ENCODE peak calls at places on chromosome 6, in four cellular contexts. N is psoas muscle; K is tibial nerve; D is CD4-positive, CD25-positive, alpha-beta regulatory T cell. Y is an unnamed sample. For H3K4me1 and H3K36me3, the result is how much of the 10 kb centered on the place peaks cover.

GRCh38 chr6:85537055-85537494 is 56.6 kb downstream of the SNX14 start:
- DNase-seq in N (no peak), D (peak), K (no peak), Y (no peak)

GRCh38 chr6:104885518-104886043 is 25.9 kb upstream of the HACE1 start:
- DNase-seq in N (no peak), K (no peak), D (no peak), Y (no peak)

GRCh38 chr6:39934060-39934757 is at the start of gene MOCS1:
- DNase-seq in K (peak), N (peak), D (peak), Y (peak)

GRCh38 chr6:156906451-156906850 is 129.3 kb downstream of the ARID1B start:
- DNase-seq in K (no peak), N (no peak), D (no peak), Y (no peak)

GRCh38 chr6:52491203-52492069 is 71.3 kb downstream of the EFHC1 start:
- DNase-seq in K (no peak), N (peak), D (no peak), Y (no peak)

GRCh38 chr6:44507014-44507413 is 119.5 kb downstream of the CDC5L start:
- DNase-seq in K (no peak), D (no peak), N (no peak), Y (no peak)

GRCh38 chr6:116073765-116074450 is 13.2 kb upstream of the FRK start:
- DNase-seq in N (no peak), K (no peak), D (no peak), Y (no peak)

GRCh38 chr6:62763125-62763524 is 448.1 kb upstream of the FKBP1C start:
- DNase-seq in K (no peak), N (no peak), D (no peak), Y (no peak)

GRCh38 chr6:27867051-27867940 is 44.9 kb downstream of the OR2B2 start:
- DNase-seq in D (peak), K (peak), N (peak), Y (peak)

GRCh38 chr6:91788501-91788900 is 1201.6 kb upstream of the MAP3K7 start:
- DNase-seq in N (no peak), D (no peak), K (no peak), Y (no peak)

GRCh38 chr6:1131285-1132079 is 180.4 kb upstream of the FOXQ1 start:
- DNase-seq in N (no peak), K (no peak), D (no peak), Y (no peak)
- H3K4me1 ChIP-seq in N (under half), K (under half), D (under half), Y (under half)

GRCh38 chr6:79672631-79673065 is 41.5 kb downstream of the SH3BGRL2 start:
- DNase-seq in D (peak), K (no peak), N (no peak), Y (no peak)
- H3K36me3 ChIP-seq in D (under half), K (under half), N (under half), Y (under half)

GRCh38 chr6:13228264-13229204 is 99.8 kb downstream of the TBC1D7 start:
- DNase-seq in K (no peak), D (no peak), N (no peak), Y (no peak)
- H3K27ac ChIP-seq in K (no peak), D (no peak), N (no peak), Y (no peak)

DNA sequence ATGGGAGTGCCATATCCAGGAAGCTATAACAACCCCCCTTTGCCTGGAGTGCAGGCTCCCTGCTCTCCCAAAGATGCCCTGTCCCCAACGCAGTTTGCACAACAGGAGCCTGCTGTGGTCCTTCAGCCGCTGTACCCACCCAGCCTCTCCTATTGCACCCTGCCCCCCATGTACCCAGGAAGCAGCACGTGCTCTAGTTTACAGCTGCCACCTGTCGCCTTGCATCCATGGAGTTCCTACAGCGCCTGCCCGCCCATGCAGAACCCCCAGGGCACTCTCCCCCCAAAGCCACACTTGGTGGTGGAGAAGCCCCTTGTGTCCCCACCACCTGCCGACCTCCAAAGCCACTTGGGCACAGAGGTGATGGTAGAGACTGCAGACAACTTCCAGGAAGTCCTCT is 56.7 kb upstream of the TMEM181 start:
- DNase-seq in N (no peak), K (no peak), D (no peak), Y (no peak)
- H3K4me1 ChIP-seq in N (under half), K (under half), D (under half), Y (under half)

DNA sequence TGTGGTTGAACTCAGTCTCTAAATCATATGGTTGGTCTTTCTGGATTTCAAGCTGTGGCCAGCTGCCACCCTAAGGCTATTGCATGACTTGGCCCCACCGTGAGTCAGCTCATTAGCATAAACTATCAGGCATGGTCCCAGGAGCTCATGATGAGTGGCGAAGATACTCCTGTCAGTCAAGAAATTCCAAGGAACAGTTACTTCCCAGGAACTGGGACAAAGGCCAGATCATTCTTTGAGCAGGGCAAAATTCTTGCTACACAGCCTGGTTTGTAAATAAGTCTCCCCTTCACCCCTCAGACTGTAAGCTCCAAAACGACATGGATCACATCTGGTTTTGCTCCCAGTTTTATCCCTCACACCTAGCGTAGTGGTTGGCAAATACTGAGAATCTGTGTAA is 33.0 kb upstream of the KIAA1586 start:
- DNase-seq in K (no peak), N (no peak), D (no peak), Y (no peak)
- H3K36me3 ChIP-seq in K (under half), N (under half), D (under half), Y (under half)

GRCh38 chr6:20455175-20456075 is 53.7 kb downstream of the E2F3 start:
- DNase-seq in K (no peak), N (no peak), D (no peak), Y (no peak)
- H3K27ac ChIP-seq in K (no peak), N (no peak), D (no peak), Y (no peak)

DNA sequence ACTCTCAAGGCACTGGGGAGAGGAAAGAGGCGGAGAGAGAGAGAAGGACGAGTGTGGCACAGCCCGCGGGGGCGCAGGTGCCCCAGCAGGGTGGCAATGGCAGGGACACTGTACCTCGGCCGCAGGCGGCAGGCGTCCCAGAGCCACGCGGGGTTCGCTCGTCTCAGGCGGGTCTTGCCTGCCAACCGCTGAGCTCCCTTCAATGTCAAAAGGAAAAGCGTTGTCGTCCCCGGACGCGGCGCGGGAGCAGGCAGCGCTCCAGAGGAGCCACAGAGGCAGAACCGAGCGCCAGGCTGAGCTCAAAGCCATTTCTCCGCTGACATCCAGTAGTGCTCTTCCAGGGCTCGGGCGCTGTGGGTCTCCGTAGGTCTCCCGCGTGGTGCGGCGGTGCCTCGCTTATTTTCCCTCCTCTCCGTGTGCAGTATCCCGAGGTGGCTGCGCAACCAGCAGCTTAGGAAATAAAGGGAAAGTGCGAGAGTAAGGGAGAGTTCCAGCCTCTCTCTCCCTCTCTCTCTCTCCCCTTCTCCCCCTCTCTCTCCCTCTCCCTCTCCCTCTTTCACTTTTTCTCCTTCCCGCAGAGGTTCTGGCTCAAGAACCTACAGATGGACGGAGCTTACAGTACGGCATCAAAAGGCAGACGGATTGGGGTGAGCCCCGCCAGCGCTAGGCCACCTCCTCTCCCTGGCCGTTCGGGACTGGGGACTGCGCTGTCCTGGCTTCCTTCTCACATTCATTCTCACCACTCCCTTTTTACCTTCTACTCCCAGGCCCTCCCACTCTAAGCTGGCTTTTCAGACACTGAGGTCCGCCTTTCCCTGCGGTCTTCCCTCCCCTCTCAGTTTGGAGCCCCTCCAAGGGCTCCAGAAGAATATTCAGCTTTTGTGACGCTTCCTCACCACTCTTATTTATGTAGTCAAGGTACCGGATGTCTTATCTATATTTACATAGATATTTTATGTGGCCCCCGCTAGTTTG is at the start of gene LAMA4:
- DNase-seq in K (peak), N (peak), D (no peak), Y (no peak)
- H3K4me1 ChIP-seq in K (under half), N (under half), D (under half), Y (under half)

GRCh38 chr6:24650365-24650764 is 4.4 kb upstream of the KIAA0319 start:
- DNase-seq in D (no peak), K (no peak), N (no peak), Y (no peak)
- H3K36me3 ChIP-seq in D (under half), K (half or more), N (under half), Y (under half)

DNA sequence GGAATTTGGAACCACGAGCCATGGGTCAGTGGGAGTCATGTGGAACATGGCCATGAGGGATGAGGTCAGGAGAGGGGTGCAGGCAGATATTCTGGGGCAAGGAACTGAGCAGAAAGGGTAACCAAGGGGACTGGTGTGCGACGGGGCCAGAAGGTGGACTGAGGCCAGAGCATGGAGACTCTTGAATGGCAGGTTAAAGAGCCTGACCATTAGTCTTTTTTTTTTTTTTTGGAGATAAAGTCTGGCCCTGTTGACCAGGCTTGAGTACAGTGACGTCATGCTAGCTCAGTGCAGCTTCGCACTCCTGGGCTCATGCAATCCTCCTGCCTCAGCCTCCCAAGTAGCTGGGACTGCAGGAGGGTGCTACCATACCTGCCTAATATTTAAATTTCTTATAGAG is 64.0 kb downstream of the RREB1 start:
- DNase-seq in D (no peak), N (no peak), K (no peak), Y (no peak)
- H3K27ac ChIP-seq in D (no peak), N (peak), K (no peak), Y (no peak)

Y was measured in naive thymus-derived CD4-positive, alpha-beta T cell.